ENCODE peak calls at places on chromosome 22, in nine cellular contexts. E is stimulated activated CD4-positive, alpha-beta T cell treated with anti-CD3 and anti-CD28 coated beads, Interleukin-1b, Interleukin-23, amount 100 ng/mL, for 24 hours; P is vagina; O is activated CD4-positive, alpha-beta T cell treated with anti-CD3 and anti-CD28 coated beads, Interleukin-2, amount 50 U/mL, for 48 hours; D is body of pancreas; Q is activated gamma-delta T cell; B is cardiac muscle cell; M is ACHN; Y is KBM-7. J is an unnamed sample.
A peak's percentile ranks its signal among the peaks of the same experiment; 100 is the strongest.

GRCh38 chr22:44710474-44711235 is 8.7 kb downstream of the PRR5 start:
- DNase-seq in E (no peak), P (no peak), O (peak; percentile 22), Q (no peak), D (no peak), M (no peak), B (no peak), Y (no peak), J (no peak)

GRCh38 chr22:32752326-32752725 is 49.2 kb upstream of the TIMP3 start:
- DNase-seq in Q (no peak), O (no peak), Y (no peak), B (no peak), P (no peak), D (no peak), M (no peak), E (no peak), J (no peak)

GRCh38 chr22:25156736-25157135 is 42.9 kb upstream of the CRYBB3 start:
- DNase-seq in B (no peak), E (no peak), D (no peak), Y (no peak), P (no peak), Q (no peak), M (no peak), O (no peak), J (no peak)

GRCh38 chr22:49011379-49011768 is 816.3 kb downstream of the BRD1 start:
- DNase-seq in Y (no peak), Q (no peak), O (no peak), P (no peak), B (no peak), D (no peak), E (no peak), M (no peak), J (no peak)

GRCh38 chr22:43168416-43169309 is 17.3 kb downstream of the TSPO start:
- DNase-seq in E (no peak), P (no peak), O (no peak), D (no peak), B (peak; percentile 80), Y (no peak), M (no peak), Q (no peak), J (no peak)

GRCh38 chr22:32876516-32876915 is 75.0 kb downstream of the TIMP3 start:
- DNase-seq in O (no peak), B (no peak), Y (no peak), Q (no peak), E (no peak), M (no peak), P (no peak), D (no peak), J (no peak)

GRCh38 chr22:32686354-32686753 is 115.2 kb upstream of the TIMP3 start:
- DNase-seq in B (peak; percentile 31), D (no peak), O (no peak), Y (no peak), E (no peak), M (no peak), Q (no peak), P (no peak), J (no peak)

GRCh38 chr22:23542933-23543332 is 37.2 kb downstream of the IGLL1 start:
- DNase-seq in Y (no peak), O (no peak), B (peak; percentile 53), M (no peak), P (no peak), Q (no peak), E (no peak), D (no peak), J (no peak)

J was measured in adrenal gland.